ENCODE peak calls at places on chromosomes 5 and 9, in seven cellular contexts. M is HFFc6; E is stimulated activated CD4-positive, alpha-beta T cell treated with anti-CD3 and anti-CD28 coated beads, Interleukin-4, amount 100 ng/mL, for 24 hours; K is amniotic stem cell; S is adipocyte; Z is activated T-helper 9 cell treated with anti-CD3 and anti-CD28 coated beads, Interleukin-2, amount 50 U/mL, for 16 hours; J is HT-29. X is an unnamed sample.

GRCh38 chr5:172943283-172943841 is 15.9 kb upstream of the RPL26L1 start:
- DNase-seq in M (peak), E (no peak), K (peak), S (peak), Z (no peak), J (no peak), X (no peak)

GRCh38 chr9:75687359-75687953 is 203.0 kb upstream of the PCSK5 start:
- DNase-seq in M (no peak), E (no peak), K (no peak), S (no peak), Z (no peak), J (no peak), X (no peak)

GRCh38 chr9:6805532-6805931 is 47.8 kb downstream of the KDM4C start:
- DNase-seq in M (peak), E (no peak), K (no peak), S (peak), Z (no peak), J (no peak), X (no peak)

GRCh38 chr5:16017720-16018119 is 161.9 kb downstream of the MARCHF11 start:
- DNase-seq in M (no peak), E (no peak), K (no peak), S (no peak), Z (no peak), J (no peak), X (no peak)

GRCh38 chr5:108818613-108819272 is 71.0 kb downstream of the FER start:
- DNase-seq in M (peak), E (no peak), K (peak), S (peak), Z (no peak), J (no peak), X (no peak)

GRCh38 chr5:35608881-35609779 is 8.5 kb upstream of the SPEF2 start:
- DNase-seq in M (no peak), E (no peak), K (no peak), S (peak), Z (no peak), J (peak), X (no peak)

GRCh38 chr9:68949271-68950000 is 64.5 kb downstream of the PRKACG start:
- DNase-seq in M (peak), E (no peak), K (no peak), S (peak), Z (no peak), J (no peak), X (no peak)

GRCh38 chr5:81971086-81971693 is 633 bp upstream of the ATG10 start:
- DNase-seq in M (peak), E (peak), K (no peak), S (peak), Z (no peak), J (peak), X (peak)

GRCh38 chr9:113564804-113565237 is 101.3 kb downstream of the RGS3 start:
- DNase-seq in M (peak), E (no peak), K (peak), S (peak), Z (no peak), J (peak), X (no peak)

GRCh38 chr9:105004466-105005090 is 76.6 kb upstream of the ABCA1 start:
- DNase-seq in M (no peak), E (no peak), K (no peak), S (no peak), Z (no peak), J (no peak), X (no peak)

GRCh38 chr5:26812714-26813113 is 225.7 kb downstream of the CDH9 start:
- DNase-seq in M (no peak), E (no peak), K (no peak), S (no peak), Z (no peak), J (no peak), X (no peak)

GRCh38 chr9:104750185-104750762 is 2.8 kb downstream of the NIPSNAP3A start:
- DNase-seq in M (no peak), E (no peak), K (no peak), S (no peak), Z (no peak), J (no peak), X (no peak)

GRCh38 chr5:122424211-122424610 is 112.2 kb downstream of the SNCAIP start:
- DNase-seq in M (no peak), E (no peak), K (no peak), S (no peak), Z (no peak), J (no peak), X (no peak)

GRCh38 chr9:126524353-126525077 is 89.2 kb upstream of the LMX1B start:
- DNase-seq in M (no peak), E (no peak), K (no peak), S (no peak), Z (no peak), J (no peak), X (no peak)

GRCh38 chr9:98637381-98637780 is 71.4 kb downstream of the GABBR2 start:
- DNase-seq in M (peak), E (no peak), K (no peak), S (no peak), Z (no peak), J (no peak), X (no peak)

GRCh38 chr5:115024922-115025321 is 144.8 kb downstream of the TRIM36 start:
- DNase-seq in M (no peak), E (no peak), K (no peak), S (no peak), Z (no peak), J (no peak), X (no peak)

GRCh38 chr5:139140631-139141071 is 57.5 kb downstream of the SIL1 start:
- DNase-seq in M (peak), E (no peak), K (no peak), S (peak), Z (no peak), J (no peak), X (no peak)

GRCh38 chr5:10705736-10706135 is 55.3 kb downstream of the DAP start:
- DNase-seq in M (no peak), E (no peak), K (no peak), S (no peak), Z (no peak), J (no peak), X (no peak)

GRCh38 chr9:76818271-76818670 is 54.0 kb downstream of the PCA3 start:
- DNase-seq in M (peak), E (no peak), K (peak), S (peak), Z (no peak), J (peak), X (no peak)